ENCODE peak calls at places on chromosomes 16 and 17, in six cellular contexts. M is CD4-positive, alpha-beta T cell; A is glutamatergic neuron; J is spleen; H is neural progenitor cell; K is astrocyte of the cerebellum. P is an unnamed sample.

GRCh38 chr17:62703776-62704380 is 76.4 kb downstream of the MRC2 start:
- DNase-seq in M (peak), A (peak), J (peak), H (peak), K (no peak), P (peak)

GRCh38 chr17:31722251-31723056 is 136.6 kb downstream of the COPRS start:
- DNase-seq in M (no peak), A (no peak), J (no peak), H (no peak), K (no peak), P (no peak)

GRCh38 chr17:83103200-83103937 is 24.0 kb downstream of the METRNL start:
- DNase-seq in M (no peak), A (no peak), J (no peak), H (peak), K (no peak), P (no peak)

GRCh38 chr17:80190716-80191115 is 20.9 kb downstream of the CARD14 start:
- DNase-seq in M (no peak), A (no peak), J (no peak), H (no peak), K (no peak), P (no peak)

GRCh38 chr17:48004973-48005372 is 32.6 kb downstream of the COPZ2 start:
- DNase-seq in M (no peak), A (no peak), J (peak), H (no peak), K (no peak), P (no peak)

GRCh38 chr17:2379489-2380224 is 21.2 kb downstream of the MNT start:
- DNase-seq in M (no peak), A (no peak), J (no peak), H (no peak), K (no peak), P (no peak)

GRCh38 chr16:48277158-48277557 is 29.8 kb upstream of the ABCC11 start:
- DNase-seq in M (no peak), A (no peak), J (no peak), H (no peak), K (no peak), P (no peak)

GRCh38 chr16:26830716-26831115 is 236.0 kb upstream of the C16orf82 start:
- DNase-seq in M (no peak), A (no peak), J (no peak), H (peak), K (no peak), P (no peak)

GRCh38 chr16:9328386-9328785 is 236.9 kb downstream of the HAPSTR1 start:
- DNase-seq in M (no peak), A (no peak), J (no peak), H (no peak), K (no peak), P (no peak)

GRCh38 chr17:3531266-3532101 is 26.1 kb downstream of the TRPV3 start:
- DNase-seq in M (no peak), A (no peak), J (peak), H (no peak), K (no peak), P (no peak)

GRCh38 chr16:72203401-72203800 is 31.4 kb upstream of the PMFBP1 start:
- DNase-seq in M (no peak), A (no peak), J (no peak), H (no peak), K (no peak), P (no peak)

GRCh38 chr17:42929497-42929844 is 28.9 kb downstream of the G6PC1 start:
- DNase-seq in M (no peak), A (no peak), J (no peak), H (no peak), K (no peak), P (no peak)

GRCh38 chr16:56912746-56913703 is 18.9 kb upstream of the HERPUD1 start:
- DNase-seq in M (no peak), A (no peak), J (no peak), H (no peak), K (no peak), P (no peak)

GRCh38 chr17:57861737-57862409 is 12.0 kb upstream of the MRPS23 start:
- DNase-seq in M (no peak), A (peak), J (peak), H (peak), K (no peak), P (no peak)

GRCh38 chr16:24463196-24463945 is 76.0 kb upstream of the RBBP6 start:
- DNase-seq in M (no peak), A (no peak), J (no peak), H (peak), K (no peak), P (no peak)

GRCh38 chr16:68656771-68657170 is 11.7 kb downstream of the CDH3 start:
- DNase-seq in M (no peak), A (no peak), J (no peak), H (peak), K (no peak), P (no peak)

GRCh38 chr17:32907583-32907982 is 20.4 kb upstream of the TMEM98 start:
- DNase-seq in M (no peak), A (no peak), J (no peak), H (no peak), K (no peak), P (no peak)

GRCh38 chr16:82649766-82650165 is 23.0 kb downstream of the CDH13 start:
- DNase-seq in M (no peak), A (no peak), J (no peak), H (no peak), K (no peak), P (no peak)

GRCh38 chr16:29839822-29840221 is 19.6 kb downstream of the MVP start:
- DNase-seq in M (no peak), A (no peak), J (no peak), H (no peak), K (no peak), P (no peak)

GRCh38 chr17:76914937-76915336 is 46.7 kb downstream of the MGAT5B start:
- DNase-seq in M (no peak), A (no peak), J (no peak), H (no peak), K (no peak), P (no peak)

GRCh38 chr16:69351309-69352027 is at the start of gene TMED6:
- DNase-seq in M (no peak), A (no peak), J (peak), H (no peak), K (no peak), P (no peak)

GRCh38 chr17:32461853-32462617 is 17.7 kb downstream of the PSMD11 start:
- DNase-seq in M (peak), A (peak), J (no peak), H (peak), K (peak), P (no peak)

GRCh38 chr16:54351171-54351570 is 64.6 kb upstream of the IRX3 start:
- DNase-seq in M (no peak), A (no peak), J (no peak), H (peak), K (no peak), P (no peak)

GRCh38 chr16:2008009-2008526 is 1.6 kb downstream of the ZNF598 start:
- DNase-seq in M (no peak), A (no peak), J (peak), H (no peak), K (no peak), P (no peak)

GRCh38 chr17:29956225-29956624 is 14.8 kb downstream of the EFCAB5 start:
- DNase-seq in M (no peak), A (no peak), J (no peak), H (no peak), K (no peak), P (no peak)

GRCh38 chr16:60991886-60992285 is 1044.4 kb downstream of the CDH8 start:
- DNase-seq in M (no peak), A (no peak), J (no peak), H (no peak), K (no peak), P (no peak)

GRCh38 chr17:35917519-35918213 is 12.9 kb downstream of the RDM1 start:
- DNase-seq in M (no peak), A (no peak), J (no peak), H (no peak), K (no peak), P (no peak)

GRCh38 chr17:48593840-48594411 is 347 bp upstream of the HOXB5 start:
- DNase-seq in M (peak), A (peak), J (peak), H (peak), K (peak), P (peak)

GRCh38 chr17:9242983-9243382 is 221.7 kb downstream of the NTN1 start:
- DNase-seq in M (no peak), A (no peak), J (no peak), H (no peak), K (no peak), P (no peak)

GRCh38 chr17:45410144-45411091 is 22.3 kb downstream of the ARHGAP27 start:
- DNase-seq in M (peak), A (no peak), J (peak), H (no peak), K (no peak), P (no peak)

GRCh38 chr17:37220609-37220953 is 155.2 kb upstream of the C17orf78 start:
- DNase-seq in M (no peak), A (peak), J (no peak), H (peak), K (peak), P (no peak)

GRCh38 chr16:14015017-14015416 is 56.1 kb upstream of the MRTFB start:
- DNase-seq in M (no peak), A (no peak), J (no peak), H (no peak), K (no peak), P (no peak)

GRCh38 chr17:22286337-22287041 is 594.2 kb downstream of the KCNJ18 start:
- DNase-seq in M (no peak), A (no peak), J (peak), H (no peak), K (no peak), P (no peak)
- TF ChIP-seq CTCF in M (no peak), A (no peak), J (no peak), H (no peak), K (no peak), P (no peak)

GRCh38 chr16:87800497-87800896 is 34.7 kb upstream of the KLHDC4 start:
- DNase-seq in M (no peak), A (no peak), J (no peak), H (no peak), K (no peak), P (no peak)
- TF ChIP-seq CTCF in M (no peak), A (no peak), J (no peak), H (no peak), K (no peak), P (no peak)

DNA sequence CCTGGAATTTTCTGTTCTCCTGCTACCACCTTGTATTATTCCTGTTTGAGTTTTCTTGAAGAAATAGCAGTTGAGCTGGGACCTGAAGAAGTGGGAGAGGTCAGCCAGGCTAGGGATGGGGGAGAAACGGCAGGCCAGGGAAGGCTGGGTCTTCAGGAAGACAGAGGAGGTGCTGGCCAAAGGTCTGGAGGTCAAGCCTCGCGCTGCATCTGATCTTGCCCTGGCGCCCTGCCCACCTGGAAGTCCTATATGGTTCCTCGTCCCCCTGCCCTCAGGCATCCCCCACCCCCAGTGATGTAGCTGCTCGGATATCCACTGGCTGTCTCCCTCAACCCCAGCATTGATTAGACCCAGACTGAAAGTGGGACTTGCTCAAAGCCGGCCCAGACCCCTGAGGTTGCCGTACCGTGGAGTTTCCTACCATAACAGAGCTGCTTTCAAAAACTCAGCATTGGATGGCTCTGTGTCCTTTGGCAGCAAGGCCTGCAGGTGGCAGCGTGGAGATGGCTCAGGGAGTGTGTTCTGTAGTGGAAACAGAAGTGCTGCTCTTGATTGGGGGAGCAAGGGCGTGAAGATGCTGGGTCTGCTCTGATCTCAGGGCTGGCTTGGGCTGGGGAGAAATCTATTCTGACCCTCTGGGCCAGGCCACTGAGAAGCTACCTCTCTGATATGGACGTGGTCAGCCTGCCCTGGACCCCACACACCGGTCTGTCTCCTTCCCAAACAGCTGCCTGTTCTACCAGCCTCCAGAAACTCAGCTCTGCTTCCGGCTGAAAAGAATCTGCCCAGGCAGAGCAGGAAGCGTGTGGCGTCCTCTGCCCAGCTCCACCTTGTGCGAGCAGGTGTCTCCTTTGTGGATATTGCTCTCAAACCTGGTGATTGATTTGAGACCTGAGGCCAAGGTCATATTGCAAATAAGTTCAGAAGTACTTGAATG is 107.0 kb upstream of the CACNG5 start:
- DNase-seq in M (peak), A (peak), J (peak), H (peak), K (peak), P (peak)
- TF ChIP-seq CTCF in M (no peak), A (peak), J (no peak), H (peak), K (peak), P (peak)

DNA sequence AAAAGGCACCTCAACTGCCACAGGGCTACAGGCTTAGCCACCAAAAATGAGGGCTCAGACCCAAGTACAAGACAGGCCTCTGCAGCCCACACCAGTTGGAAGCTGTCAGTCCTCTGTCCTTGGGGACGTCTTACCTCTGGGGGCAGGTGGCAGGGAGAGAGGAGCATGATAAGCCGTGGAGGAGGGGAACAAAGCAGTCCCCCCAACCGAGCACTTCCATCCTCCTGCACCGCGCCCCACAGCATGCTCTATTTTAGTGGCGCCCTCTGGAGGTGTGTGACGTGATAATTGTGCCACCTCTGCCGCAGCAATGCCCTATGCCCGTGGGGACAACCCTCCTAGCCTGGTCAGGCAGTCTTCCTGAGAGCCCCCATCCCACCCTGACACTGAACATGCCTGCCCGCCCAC is 13.6 kb downstream of the G6PC3 start:
- DNase-seq in M (no peak), A (peak), J (no peak), H (peak), K (no peak), P (no peak)
- TF ChIP-seq CTCF in M (no peak), A (peak), J (no peak), H (peak), K (peak), P (no peak)

GRCh38 chr17:50380369-50381259 is 7.6 kb downstream of the EME1 start:
- DNase-seq in M (no peak), A (no peak), J (peak), H (no peak), K (no peak), P (no peak)
- TF ChIP-seq CTCF in M (no peak), A (no peak), J (no peak), H (no peak), K (peak), P (no peak)